ENCODE peak calls at places on chromosomes 4 and X, in ten cellular contexts. One of them, this sample, is unnamed.

GRCh38 chr4:7554885-7555284 is 120.2 kb upstream of the PSAPL1 start:
- DNase-seq in skeletal muscle cell: no peak
- DNase-seq in kidney glomerular epithelial cell: no peak
- DNase-seq in T-helper 9 cell: no peak
- DNase-seq in H1: no peak
- DNase-seq in AG20443: no peak
- DNase-seq in cardiac muscle cell: no peak
- DNase-seq in activated gamma-delta T cell treated with anti-CD3 and anti-CD28 coated beads, Interleukin-2, amount 50 U/mL, for 16 hours: no peak
- DNase-seq in A549: no peak
- DNase-seq in lower leg skin: no peak
- DNase-seq in this sample: no peak

GRCh38 chrX:13279279-13280009 is 40.4 kb downstream of the ATXN3L start:
- DNase-seq in skeletal muscle cell: no peak
- DNase-seq in kidney glomerular epithelial cell: no peak
- DNase-seq in T-helper 9 cell: no peak
- DNase-seq in H1: no peak
- DNase-seq in AG20443: no peak
- DNase-seq in cardiac muscle cell: no peak
- DNase-seq in activated gamma-delta T cell treated with anti-CD3 and anti-CD28 coated beads, Interleukin-2, amount 50 U/mL, for 16 hours: no peak
- DNase-seq in A549: no peak
- DNase-seq in lower leg skin: no peak
- DNase-seq in this sample: no peak

GRCh38 chrX:8988456-8988855 is 45.5 kb downstream of the FAM9B start:
- DNase-seq in skeletal muscle cell: peak
- DNase-seq in kidney glomerular epithelial cell: no peak
- DNase-seq in T-helper 9 cell: no peak
- DNase-seq in H1: no peak
- DNase-seq in AG20443: peak
- DNase-seq in cardiac muscle cell: peak
- DNase-seq in activated gamma-delta T cell treated with anti-CD3 and anti-CD28 coated beads, Interleukin-2, amount 50 U/mL, for 16 hours: no peak
- DNase-seq in A549: no peak
- DNase-seq in lower leg skin: peak
- DNase-seq in this sample: no peak

GRCh38 chr4:140049024-140049923 is 104.7 kb downstream of the MAML3 start:
- DNase-seq in skeletal muscle cell: no peak
- DNase-seq in kidney glomerular epithelial cell: peak
- DNase-seq in T-helper 9 cell: peak
- DNase-seq in H1: no peak
- DNase-seq in AG20443: peak
- DNase-seq in cardiac muscle cell: peak
- DNase-seq in activated gamma-delta T cell treated with anti-CD3 and anti-CD28 coated beads, Interleukin-2, amount 50 U/mL, for 16 hours: no peak
- DNase-seq in A549: peak
- DNase-seq in lower leg skin: no peak
- DNase-seq in this sample: peak

GRCh38 chr4:48949518-48950207 is 36.4 kb upstream of the CWH43 start:
- DNase-seq in skeletal muscle cell: no peak
- DNase-seq in kidney glomerular epithelial cell: peak
- DNase-seq in T-helper 9 cell: no peak
- DNase-seq in H1: no peak
- DNase-seq in AG20443: peak
- DNase-seq in cardiac muscle cell: no peak
- DNase-seq in activated gamma-delta T cell treated with anti-CD3 and anti-CD28 coated beads, Interleukin-2, amount 50 U/mL, for 16 hours: no peak
- DNase-seq in A549: no peak
- DNase-seq in lower leg skin: no peak
- DNase-seq in this sample: no peak

GRCh38 chr4:80252953-80253352 is 13.5 kb upstream of the FGF5 start:
- DNase-seq in skeletal muscle cell: no peak
- DNase-seq in kidney glomerular epithelial cell: no peak
- DNase-seq in T-helper 9 cell: no peak
- DNase-seq in H1: no peak
- DNase-seq in AG20443: no peak
- DNase-seq in cardiac muscle cell: no peak
- DNase-seq in activated gamma-delta T cell treated with anti-CD3 and anti-CD28 coated beads, Interleukin-2, amount 50 U/mL, for 16 hours: no peak
- DNase-seq in A549: no peak
- DNase-seq in lower leg skin: no peak
- DNase-seq in this sample: no peak

GRCh38 chr4:88619973-88620372 is 27.7 kb downstream of the HERC3 start:
- DNase-seq in skeletal muscle cell: no peak
- DNase-seq in kidney glomerular epithelial cell: no peak
- DNase-seq in T-helper 9 cell: no peak
- DNase-seq in H1: no peak
- DNase-seq in AG20443: no peak
- DNase-seq in cardiac muscle cell: no peak
- DNase-seq in activated gamma-delta T cell treated with anti-CD3 and anti-CD28 coated beads, Interleukin-2, amount 50 U/mL, for 16 hours: no peak
- DNase-seq in A549: no peak
- DNase-seq in lower leg skin: no peak
- DNase-seq in this sample: no peak

GRCh38 chr4:73822389-73822788 is 14.1 kb upstream of the CXCL6 start:
- DNase-seq in skeletal muscle cell: no peak
- DNase-seq in kidney glomerular epithelial cell: peak
- DNase-seq in T-helper 9 cell: no peak
- DNase-seq in H1: no peak
- DNase-seq in AG20443: no peak
- DNase-seq in cardiac muscle cell: no peak
- DNase-seq in activated gamma-delta T cell treated with anti-CD3 and anti-CD28 coated beads, Interleukin-2, amount 50 U/mL, for 16 hours: no peak
- DNase-seq in A549: no peak
- DNase-seq in lower leg skin: no peak
- DNase-seq in this sample: no peak

GRCh38 chrX:12956704-12957541 is 18.0 kb upstream of the TMSB4X start:
- DNase-seq in skeletal muscle cell: no peak
- DNase-seq in kidney glomerular epithelial cell: peak
- DNase-seq in T-helper 9 cell: peak
- DNase-seq in H1: no peak
- DNase-seq in AG20443: no peak
- DNase-seq in cardiac muscle cell: peak
- DNase-seq in activated gamma-delta T cell treated with anti-CD3 and anti-CD28 coated beads, Interleukin-2, amount 50 U/mL, for 16 hours: no peak
- DNase-seq in A549: peak
- DNase-seq in lower leg skin: peak
- DNase-seq in this sample: no peak

GRCh38 chr4:128528793-128529553 is 241.4 kb upstream of the PGRMC2 start:
- DNase-seq in skeletal muscle cell: peak
- DNase-seq in kidney glomerular epithelial cell: peak
- DNase-seq in T-helper 9 cell: no peak
- DNase-seq in H1: peak
- DNase-seq in AG20443: peak
- DNase-seq in cardiac muscle cell: peak
- DNase-seq in activated gamma-delta T cell treated with anti-CD3 and anti-CD28 coated beads, Interleukin-2, amount 50 U/mL, for 16 hours: no peak
- DNase-seq in A549: peak
- DNase-seq in lower leg skin: peak
- DNase-seq in this sample: no peak

GRCh38 chr4:100935090-100935489 is 412.2 kb downstream of the PPP3CA start:
- DNase-seq in skeletal muscle cell: no peak
- DNase-seq in kidney glomerular epithelial cell: peak
- DNase-seq in T-helper 9 cell: no peak
- DNase-seq in H1: no peak
- DNase-seq in AG20443: peak
- DNase-seq in cardiac muscle cell: no peak
- DNase-seq in activated gamma-delta T cell treated with anti-CD3 and anti-CD28 coated beads, Interleukin-2, amount 50 U/mL, for 16 hours: no peak
- DNase-seq in A549: peak
- DNase-seq in lower leg skin: no peak
- DNase-seq in this sample: no peak

GRCh38 chr4:165631912-165632311 is 241.1 kb upstream of the TLL1 start:
- DNase-seq in skeletal muscle cell: no peak
- DNase-seq in kidney glomerular epithelial cell: no peak
- DNase-seq in T-helper 9 cell: no peak
- DNase-seq in H1: no peak
- DNase-seq in AG20443: no peak
- DNase-seq in cardiac muscle cell: no peak
- DNase-seq in activated gamma-delta T cell treated with anti-CD3 and anti-CD28 coated beads, Interleukin-2, amount 50 U/mL, for 16 hours: no peak
- DNase-seq in A549: no peak
- DNase-seq in lower leg skin: no peak
- DNase-seq in this sample: no peak

GRCh38 chr4:179843370-179843769 is 2399.8 kb upstream of the TENM3 start:
- DNase-seq in skeletal muscle cell: no peak
- DNase-seq in kidney glomerular epithelial cell: no peak
- DNase-seq in T-helper 9 cell: no peak
- DNase-seq in H1: no peak
- DNase-seq in AG20443: no peak
- DNase-seq in cardiac muscle cell: no peak
- DNase-seq in activated gamma-delta T cell treated with anti-CD3 and anti-CD28 coated beads, Interleukin-2, amount 50 U/mL, for 16 hours: no peak
- DNase-seq in A549: no peak
- DNase-seq in lower leg skin: no peak
- DNase-seq in this sample: no peak

GRCh38 chr4:138953962-138954371 is 61.6 kb upstream of the NOCT start:
- DNase-seq in skeletal muscle cell: peak
- DNase-seq in kidney glomerular epithelial cell: peak
- DNase-seq in T-helper 9 cell: no peak
- DNase-seq in H1: no peak
- DNase-seq in AG20443: peak
- DNase-seq in cardiac muscle cell: peak
- DNase-seq in activated gamma-delta T cell treated with anti-CD3 and anti-CD28 coated beads, Interleukin-2, amount 50 U/mL, for 16 hours: no peak
- DNase-seq in A549: no peak
- DNase-seq in lower leg skin: no peak
- DNase-seq in this sample: no peak

GRCh38 chr4:113162089-113162488 is 112.6 kb downstream of the ANK2 start:
- DNase-seq in skeletal muscle cell: peak
- DNase-seq in kidney glomerular epithelial cell: no peak
- DNase-seq in T-helper 9 cell: no peak
- DNase-seq in H1: no peak
- DNase-seq in AG20443: no peak
- DNase-seq in cardiac muscle cell: no peak
- DNase-seq in activated gamma-delta T cell treated with anti-CD3 and anti-CD28 coated beads, Interleukin-2, amount 50 U/mL, for 16 hours: no peak
- DNase-seq in A549: no peak
- DNase-seq in lower leg skin: no peak
- DNase-seq in this sample: no peak

GRCh38 chr4:184853385-184853784 is 27.6 kb upstream of the ACSL1 start:
- DNase-seq in skeletal muscle cell: no peak
- DNase-seq in kidney glomerular epithelial cell: no peak
- DNase-seq in T-helper 9 cell: no peak
- DNase-seq in H1: no peak
- DNase-seq in AG20443: no peak
- DNase-seq in cardiac muscle cell: no peak
- DNase-seq in activated gamma-delta T cell treated with anti-CD3 and anti-CD28 coated beads, Interleukin-2, amount 50 U/mL, for 16 hours: no peak
- DNase-seq in A549: no peak
- DNase-seq in lower leg skin: no peak
- DNase-seq in this sample: no peak

GRCh38 chr4:164440196-164440595 is 313.7 kb upstream of the SMIM31 start:
- DNase-seq in skeletal muscle cell: peak
- DNase-seq in kidney glomerular epithelial cell: peak
- DNase-seq in T-helper 9 cell: no peak
- DNase-seq in H1: no peak
- DNase-seq in AG20443: no peak
- DNase-seq in cardiac muscle cell: no peak
- DNase-seq in activated gamma-delta T cell treated with anti-CD3 and anti-CD28 coated beads, Interleukin-2, amount 50 U/mL, for 16 hours: no peak
- DNase-seq in A549: no peak
- DNase-seq in lower leg skin: no peak
- DNase-seq in this sample: no peak

GRCh38 chrX:77597511-77597910 is 150.3 kb downstream of the FGF16 start:
- DNase-seq in skeletal muscle cell: no peak
- DNase-seq in kidney glomerular epithelial cell: no peak
- DNase-seq in T-helper 9 cell: no peak
- DNase-seq in H1: no peak
- DNase-seq in AG20443: no peak
- DNase-seq in cardiac muscle cell: no peak
- DNase-seq in activated gamma-delta T cell treated with anti-CD3 and anti-CD28 coated beads, Interleukin-2, amount 50 U/mL, for 16 hours: no peak
- DNase-seq in A549: no peak
- DNase-seq in lower leg skin: no peak
- DNase-seq in this sample: no peak

GRCh38 chrX:129980043-129980442 is 2.4 kb upstream of the BCORL1 start:
- DNase-seq in skeletal muscle cell: no peak
- DNase-seq in kidney glomerular epithelial cell: no peak
- DNase-seq in T-helper 9 cell: peak
- DNase-seq in H1: no peak
- DNase-seq in AG20443: no peak
- DNase-seq in cardiac muscle cell: peak
- DNase-seq in activated gamma-delta T cell treated with anti-CD3 and anti-CD28 coated beads, Interleukin-2, amount 50 U/mL, for 16 hours: no peak
- DNase-seq in A549: no peak
- DNase-seq in lower leg skin: peak
- DNase-seq in this sample: no peak

This sample was measured in hippocampal formation.